ENCODE peak calls at places on chromosomes 1 and 21, in eight cellular contexts. O is cardiac septum; V is DMS 273 treated with DMSO at 0.1 percent for 48 hours; N is HS-5; J is bronchial epithelial cell; F is activated T-helper 1 cell treated with anti-CD3 and anti-CD28 coated beads, Interleukin-12 subunit alpha, Interleukin-12 subunit beta, Interleukin-2, Interleukin-4 antibody, amounts not matched to agents 30 ng/mL and 10 ng/mL and 1 ng/mL, durations not matched to agents 14 hours and 24 hours and 36 hours; Y is iris pigment epithelial cell; T is colonic mucosa. U is an unnamed sample.
A peak's percentile ranks its signal among the peaks of the same experiment; 100 is the strongest.

GRCh38 chr21:29376556-29376955 is 77.8 kb downstream of the BACH1 start:
- DNase-seq in O (no peak), V (peak; percentile 15), N (no peak), J (peak; percentile 17), F (peak; percentile 25), Y (peak; percentile 24), T (peak; percentile 52), U (peak; percentile 42)

GRCh38 chr1:232457607-232458006 is 172.3 kb downstream of the SIPA1L2 start:
- DNase-seq in O (no peak), V (no peak), N (no peak), J (no peak), F (peak; percentile 11), Y (no peak), T (no peak), U (peak; percentile 19)

GRCh38 chr1:62682531-62682930 is 5.7 kb downstream of the DOCK7 start:
- DNase-seq in O (no peak), V (no peak), N (no peak), J (peak; percentile 33), F (no peak), Y (no peak), T (no peak), U (no peak)

GRCh38 chr1:31605908-31606427 is 11.5 kb upstream of the HCRTR1 start:
- DNase-seq in O (no peak), V (no peak), N (no peak), J (peak; percentile 74), F (no peak), Y (peak; percentile 90), T (no peak), U (peak; percentile 63)

GRCh38 chr1:24191860-24192259 is 4.8 kb upstream of the IFNLR1 start:
- DNase-seq in O (no peak), V (no peak), N (peak; percentile 44), J (peak; percentile 97), F (peak; percentile 31), Y (peak; percentile 83), T (no peak), U (peak; percentile 37)

GRCh38 chr1:208864366-208864965 is 620.3 kb upstream of the PLXNA2 start:
- DNase-seq in O (no peak), V (no peak), N (no peak), J (no peak), F (no peak), Y (no peak), T (no peak), U (no peak)

GRCh38 chr1:30893776-30894507 is 14.6 kb downstream of the SDC3 start:
- DNase-seq in O (no peak), V (no peak), N (no peak), J (no peak), F (no peak), Y (no peak), T (no peak), U (no peak)

GRCh38 chr1:171939730-171940129 is 98.4 kb downstream of the DNM3 start:
- DNase-seq in O (no peak), V (no peak), N (no peak), J (no peak), F (no peak), Y (no peak), T (no peak), U (no peak)

GRCh38 chr1:245578306-245578705 is 423.5 kb downstream of the KIF26B start:
- DNase-seq in O (no peak), V (no peak), N (no peak), J (no peak), F (no peak), Y (no peak), T (no peak), U (no peak)

GRCh38 chr1:174743654-174744561 is 255.8 kb upstream of the CACYBP start:
- DNase-seq in O (no peak), V (peak; percentile 32), N (peak; percentile 29), J (peak; percentile 57), F (no peak), Y (peak; percentile 44), T (no peak), U (no peak)

GRCh38 chr1:107802654-107803053 is 162.3 kb downstream of the VAV3 start:
- DNase-seq in O (no peak), V (no peak), N (no peak), J (no peak), F (no peak), Y (no peak), T (no peak), U (no peak)

GRCh38 chr1:159561513-159561912 is 25.7 kb upstream of the OR10J5 start:
- DNase-seq in O (no peak), V (no peak), N (no peak), J (no peak), F (no peak), Y (no peak), T (no peak), U (no peak)

GRCh38 chr1:31510304-31510703 is 66.0 kb upstream of the TINAGL1 start:
- DNase-seq in O (no peak), V (no peak), N (no peak), J (no peak), F (no peak), Y (no peak), T (no peak), U (no peak)

GRCh38 chr1:177780096-177780700 is 189.7 kb downstream of the SEC16B start:
- DNase-seq in O (no peak), V (peak; percentile 31), N (peak; percentile 46), J (peak; percentile 67), F (no peak), Y (peak; percentile 84), T (no peak), U (no peak)

GRCh38 chr1:220791959-220792358 is 5.2 kb downstream of the MTARC1 start:
- DNase-seq in O (no peak), V (no peak), N (no peak), J (no peak), F (no peak), Y (peak; percentile 31), T (no peak), U (no peak)

GRCh38 chr1:51644533-51645197 is 27.8 kb downstream of the OSBPL9 start:
- DNase-seq in O (no peak), V (no peak), N (peak; percentile 30), J (peak; percentile 63), F (no peak), Y (peak; percentile 93), T (no peak), U (no peak)

GRCh38 chr1:145952903-145953302 is 4.9 kb downstream of the LIX1L start:
- DNase-seq in O (no peak), V (no peak), N (no peak), J (no peak), F (no peak), Y (no peak), T (no peak), U (no peak)

GRCh38 chr1:63343922-63344321 is 21.6 kb downstream of the FOXD3 start:
- DNase-seq in O (no peak), V (no peak), N (no peak), J (no peak), F (no peak), Y (no peak), T (no peak), U (no peak)

GRCh38 chr1:198387587-198387986 is 152.9 kb downstream of the ATP6V1G3 start:
- DNase-seq in O (no peak), V (no peak), N (no peak), J (no peak), F (no peak), Y (peak; percentile 59), T (no peak), U (no peak)

GRCh38 chr1:3736708-3737107 is 15.5 kb upstream of the CCDC27 start:
- DNase-seq in O (no peak), V (no peak), N (no peak), J (no peak), F (no peak), Y (no peak), T (no peak), U (no peak)